ENCODE peak calls at places on chromosomes 13 and 19, in four cellular contexts. U is mesendoderm, R is IMR-90, T is H1. S is an unnamed sample.

GRCh38 chr13:81318231-81319019 is 977.5 kb upstream of the SPRY2 start:
- DNase-seq in U (no peak), R (no peak), T (no peak), S (no peak)

GRCh38 chr13:54150851-54151250 is 1122.2 kb downstream of the OLFM4 start:
- DNase-seq in R (no peak), T (no peak), U (no peak), S (no peak)

GRCh38 chr19:48419158-48419920 is 25.9 kb downstream of the GRIN2D start:
- DNase-seq in U (peak), T (peak), R (peak), S (peak)

GRCh38 chr19:18294467-18294864 is 13.0 kb upstream of the JUND start:
- DNase-seq in U (peak), T (no peak), R (no peak), S (peak)

GRCh38 chr13:44335463-44335862 is 38.2 kb upstream of the SERP2 start:
- DNase-seq in U (no peak), R (no peak), T (no peak), S (no peak)

GRCh38 chr19:43751466-43752220 is 3.1 kb downstream of the SMG9 start:
- DNase-seq in U (no peak), R (peak), T (no peak), S (no peak)

GRCh38 chr13:99293178-99293577 is 14.0 kb downstream of the GPR183 start:
- DNase-seq in U (no peak), R (no peak), T (no peak), S (no peak)

GRCh38 chr13:100517135-100517534 is 71.5 kb downstream of the GGACT start:
- DNase-seq in R (no peak), T (no peak), U (no peak), S (peak)

GRCh38 chr13:75870397-75870801 is 234.3 kb downstream of the LMO7 start:
- DNase-seq in U (no peak), R (peak), T (peak), S (no peak)

GRCh38 chr13:107865643-107866006 is 349.7 kb downstream of the LIG4 start:
- DNase-seq in R (peak), U (no peak), T (no peak), S (no peak)
- H4K5ac ChIP-seq in R (no peak), U (no peak), T (no peak), S (no peak)

DNA sequence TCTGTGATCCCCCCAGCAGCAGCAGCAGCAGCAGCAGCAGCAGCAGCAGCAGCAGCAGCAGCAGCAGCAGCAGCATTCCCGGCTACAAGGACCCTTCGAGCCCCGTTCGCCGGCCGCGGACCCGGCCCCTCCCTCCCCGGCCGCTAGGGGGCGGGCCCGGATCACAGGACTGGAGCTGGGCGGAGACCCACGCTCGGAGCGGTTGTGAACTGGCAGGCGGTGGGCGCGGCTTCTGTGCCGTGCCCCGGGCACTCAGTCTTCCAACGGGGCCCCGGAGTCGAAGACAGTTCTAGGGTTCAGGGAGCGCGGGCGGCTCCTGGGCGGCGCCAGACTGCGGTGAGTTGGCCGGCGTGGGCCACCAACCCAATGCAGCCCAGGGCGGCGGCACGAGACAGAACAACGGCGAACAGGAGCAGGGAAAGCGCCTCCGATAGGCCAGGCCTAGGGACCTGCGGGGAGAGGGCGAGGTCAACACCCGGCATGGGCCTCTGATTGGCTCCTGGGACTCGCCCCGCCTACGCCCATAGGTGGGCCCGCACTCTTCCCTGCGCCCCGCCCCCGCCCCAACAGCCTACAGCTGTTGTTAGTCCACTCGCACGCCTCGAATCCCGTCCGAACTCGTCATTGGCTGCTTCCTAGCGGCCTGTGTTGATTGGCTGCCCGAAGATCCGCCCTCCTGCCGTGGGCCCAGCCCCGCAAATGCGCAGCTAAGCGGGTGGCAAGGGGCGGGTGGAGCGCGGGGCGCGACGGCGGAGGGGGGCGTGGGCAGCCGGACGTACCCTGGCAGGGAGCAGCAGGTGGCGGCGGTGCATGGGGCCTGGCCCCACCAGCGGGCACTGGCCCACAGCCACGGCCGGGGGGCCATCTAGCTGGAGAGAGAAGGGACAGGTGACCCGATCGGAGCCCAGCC is 1.4 kb upstream of the SIX5 start:
- DNase-seq in R (peak), T (peak), U (peak), S (peak)
- H3K9ac ChIP-seq in R (peak), T (peak), U (peak), S (peak)

DNA sequence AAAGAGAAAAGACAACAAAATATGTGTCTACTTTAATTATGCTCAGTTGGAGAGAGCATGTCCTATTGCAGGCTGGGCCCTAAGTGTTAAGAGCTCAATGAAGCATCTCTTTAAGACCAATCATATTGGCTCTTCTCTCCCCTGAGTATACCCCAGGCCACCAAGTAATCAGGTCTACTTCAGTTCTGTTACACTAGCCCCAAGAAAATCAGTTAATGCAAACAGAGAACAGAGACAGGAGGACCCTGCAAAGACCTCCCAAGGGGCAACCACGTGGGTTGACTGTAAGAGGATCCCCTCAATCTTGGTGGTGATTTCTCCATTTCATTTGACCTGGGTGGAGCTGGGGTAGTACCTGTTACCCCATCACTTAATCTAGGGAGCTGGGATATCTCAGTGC is 451.0 kb upstream of the ZNF507 start:
- DNase-seq in R (no peak), T (no peak), U (no peak), S (no peak)
- H4K5ac ChIP-seq in R (no peak), T (no peak), U (no peak), S (no peak)

DNA sequence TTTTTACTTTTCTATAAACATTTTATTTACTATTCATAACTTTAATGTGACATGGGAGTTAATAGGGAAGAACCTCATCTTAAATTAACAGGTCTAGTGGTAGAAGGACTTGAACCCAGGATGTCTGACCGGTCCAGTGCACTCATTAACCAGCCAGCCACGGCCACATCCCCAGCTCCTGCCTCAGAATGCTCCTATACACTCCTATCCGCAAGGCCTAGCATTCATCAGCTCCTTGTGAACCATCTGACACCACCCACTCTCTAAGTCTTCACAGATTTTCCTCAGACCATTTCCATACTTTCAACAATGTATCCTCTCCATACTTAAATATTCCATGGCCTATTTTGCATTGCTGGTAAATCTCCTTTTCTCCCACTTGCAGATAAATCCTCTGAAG is 98.3 kb downstream of the KLF12 start:
- DNase-seq in U (peak), T (no peak), R (no peak), S (no peak)
- H3K9ac ChIP-seq in U (no peak), T (no peak), R (no peak), S (no peak)

DNA sequence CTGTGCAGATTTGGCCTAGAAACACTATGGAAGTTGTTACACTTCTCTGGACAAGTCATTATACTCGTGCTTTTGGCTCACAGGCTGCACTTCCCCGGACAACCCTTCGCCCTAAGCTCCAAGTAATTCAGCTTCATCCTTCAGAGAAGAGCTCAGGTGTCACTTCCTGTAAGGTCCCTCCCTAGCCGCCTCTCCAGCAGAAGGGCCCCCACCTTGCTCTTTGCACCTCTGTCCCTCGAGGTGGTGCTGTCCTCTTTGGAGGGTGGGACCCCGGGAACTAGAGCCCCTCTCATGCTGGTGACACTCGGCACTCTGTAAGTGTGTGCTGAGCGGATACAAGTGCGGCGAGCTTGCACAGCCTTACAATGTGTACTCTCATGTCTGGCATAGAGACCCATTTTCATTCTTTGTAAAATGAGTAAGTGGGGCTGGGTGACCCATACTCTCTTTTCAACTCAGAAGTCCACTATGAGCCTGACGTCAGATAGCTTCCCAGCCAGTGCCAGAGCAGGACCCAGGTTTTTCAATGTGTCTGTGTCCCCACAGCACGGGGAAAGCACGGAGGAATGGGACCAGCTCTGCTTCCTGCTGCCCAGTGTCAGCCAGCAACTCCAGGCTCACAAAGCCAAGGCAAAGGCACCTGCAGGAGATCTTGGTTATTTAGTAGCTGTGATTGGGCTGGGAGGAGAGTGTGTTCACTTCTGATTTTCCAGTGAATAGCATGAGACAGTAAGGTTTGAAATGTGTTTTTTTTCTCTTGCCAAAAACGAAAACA is 26.9 kb downstream of the CHAMP1 start:
- DNase-seq in T (no peak), U (no peak), R (no peak), S (peak)
- H4K5ac ChIP-seq in T (no peak), U (no peak), R (no peak), S (no peak)

DNA sequence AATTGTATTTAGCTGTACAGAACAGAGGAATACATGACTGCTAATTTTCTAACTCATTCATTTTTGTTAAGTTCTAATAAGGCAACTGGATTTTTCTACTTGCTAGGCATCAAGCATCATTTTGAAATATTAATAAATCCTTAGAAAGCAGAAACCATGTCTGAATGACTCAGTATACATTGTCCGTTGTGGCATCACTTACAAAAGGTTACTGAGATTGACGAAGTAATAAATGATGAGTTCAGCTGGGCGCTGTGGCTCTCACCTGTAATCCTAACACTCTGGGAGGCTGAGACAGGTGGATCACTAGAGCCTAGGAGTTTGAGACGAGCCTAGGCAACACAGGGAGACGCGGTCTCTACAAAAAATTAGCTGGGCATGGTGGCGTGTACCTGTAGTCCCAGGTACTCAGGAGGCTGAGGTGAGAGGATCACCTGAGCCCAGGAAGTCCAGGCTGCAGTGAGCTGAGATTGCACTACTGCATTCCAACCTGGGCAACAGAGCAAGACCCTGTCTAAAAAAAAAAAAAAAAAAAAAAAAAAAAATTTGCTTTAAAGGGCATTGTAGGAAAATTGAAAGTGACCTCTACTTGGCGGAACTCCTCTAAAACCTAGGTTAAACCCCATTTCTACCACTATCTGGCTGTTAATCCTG is 36.6 kb downstream of the LHFPL6 start:
- DNase-seq in U (no peak), R (no peak), T (no peak), S (no peak)
- H3K9ac ChIP-seq in U (no peak), R (no peak), T (no peak), S (no peak)

GRCh38 chr13:106449096-106449495 is 86.4 kb downstream of the EFNB2 start:
- DNase-seq in U (no peak), R (no peak), T (no peak), S (no peak)
- H4K5ac ChIP-seq in U (no peak), R (no peak), T (no peak), S (no peak)

DNA sequence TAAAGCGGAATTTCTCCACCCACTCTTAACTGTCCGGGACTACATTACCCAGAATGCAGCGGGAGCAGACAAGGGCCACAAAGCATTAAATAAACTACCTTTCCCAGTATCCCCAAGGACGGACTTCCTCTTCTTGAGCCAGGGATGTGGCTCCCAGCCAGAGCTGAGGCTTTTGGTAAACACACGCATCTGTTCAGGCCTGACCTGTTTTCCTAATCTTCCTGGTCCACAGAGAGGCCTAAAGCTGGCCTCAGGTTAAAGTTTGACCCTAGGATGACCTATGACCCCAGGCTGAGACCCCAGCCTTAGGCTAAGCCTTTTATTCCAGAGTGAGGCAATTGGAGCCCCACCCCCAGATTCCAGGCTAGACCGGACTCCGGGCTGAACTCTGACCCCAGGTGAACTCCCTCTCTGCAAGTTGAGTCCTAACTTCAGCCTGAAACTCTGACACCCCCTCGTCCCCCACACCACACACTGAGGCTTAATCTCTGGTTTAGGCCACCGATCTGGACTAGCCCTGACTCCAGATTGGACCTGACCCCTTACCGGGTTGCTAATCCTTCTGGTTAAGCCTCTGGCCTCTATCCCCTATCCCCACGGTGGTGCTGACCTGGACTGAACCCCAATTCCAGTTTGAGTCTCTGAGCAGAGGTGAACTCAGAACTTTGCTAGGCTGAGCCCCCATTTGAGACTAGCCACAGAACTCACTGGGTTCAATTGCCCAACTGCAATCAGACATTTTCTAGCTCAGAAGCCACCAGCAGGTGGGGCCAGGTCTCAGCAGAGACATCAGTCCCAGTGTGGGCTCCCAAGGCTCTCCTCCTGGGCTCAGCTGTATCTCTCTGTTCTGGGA is 719 bp upstream of the GPR108 start:
- DNase-seq in T (peak), U (no peak), R (peak), S (peak)
- H3K9ac ChIP-seq in T (peak), U (peak), R (no peak), S (no peak)

S was measured in H9.